ENCODE peak calls at places on chromosomes 13 and 19, in four cellular contexts. One of them, this sample, is unnamed.

GRCh38 chr13:97256343-97256783 is 34.2 kb downstream of the MBNL2 start:
- DNase-seq in GM04503: peak; percentile 78
- DNase-seq in neural crest cell: no peak
- DNase-seq in PC-3: peak; percentile 88
- DNase-seq in this sample: no peak

GRCh38 chr19:695350-695949 is at the start of gene PRSS57:
- DNase-seq in PC-3: no peak
- DNase-seq in neural crest cell: no peak
- DNase-seq in GM04503: no peak
- DNase-seq in this sample: no peak

GRCh38 chr19:2721570-2722540 is 683 bp upstream of the DIRAS1 start:
- DNase-seq in PC-3: no peak
- DNase-seq in neural crest cell: no peak
- DNase-seq in GM04503: no peak
- DNase-seq in this sample: no peak

GRCh38 chr13:110045202-110045601 is 258.8 kb upstream of the IRS2 start:
- DNase-seq in neural crest cell: no peak
- DNase-seq in GM04503: no peak
- DNase-seq in PC-3: no peak
- DNase-seq in this sample: no peak

GRCh38 chr13:60753641-60754040 is 356.6 kb downstream of the TDRD3 start:
- DNase-seq in GM04503: no peak
- DNase-seq in neural crest cell: no peak
- DNase-seq in PC-3: no peak
- DNase-seq in this sample: no peak

GRCh38 chr13:80171096-80171495 is 169.8 kb downstream of the SPRY2 start:
- DNase-seq in GM04503: no peak
- DNase-seq in PC-3: no peak
- DNase-seq in neural crest cell: no peak
- DNase-seq in this sample: no peak

GRCh38 chr13:105334211-105334610 is 1201.3 kb downstream of the EFNB2 start:
- DNase-seq in GM04503: no peak
- DNase-seq in neural crest cell: no peak
- DNase-seq in PC-3: no peak
- DNase-seq in this sample: no peak

GRCh38 chr13:76019421-76020044 is 383.4 kb downstream of the LMO7 start:
- DNase-seq in PC-3: peak; percentile 88
- DNase-seq in neural crest cell: peak; percentile 49
- DNase-seq in GM04503: no peak
- DNase-seq in this sample: no peak

GRCh38 chr19:47230122-47230920 is 678 bp downstream of the BBC3 start:
- DNase-seq in GM04503: no peak
- DNase-seq in neural crest cell: peak; percentile 67
- DNase-seq in PC-3: no peak
- DNase-seq in this sample: peak; percentile 62

GRCh38 chr13:46097015-46097414 is 7.8 kb downstream of the CPB2 start:
- DNase-seq in neural crest cell: no peak
- DNase-seq in PC-3: peak; percentile 12
- DNase-seq in GM04503: no peak
- DNase-seq in this sample: no peak

GRCh38 chr13:42820450-42820849 is 39.1 kb downstream of the FAM216B start:
- DNase-seq in GM04503: no peak
- DNase-seq in PC-3: no peak
- DNase-seq in neural crest cell: no peak
- DNase-seq in this sample: no peak

GRCh38 chr13:31807090-31807541 is 67.8 kb downstream of the RXFP2 start:
- DNase-seq in neural crest cell: no peak
- DNase-seq in GM04503: peak; percentile 14
- DNase-seq in PC-3: no peak
- DNase-seq in this sample: no peak

GRCh38 chr13:29292045-29292444 is 303.4 kb downstream of the SLC7A1 start:
- DNase-seq in GM04503: no peak
- DNase-seq in neural crest cell: no peak
- DNase-seq in PC-3: no peak
- DNase-seq in this sample: no peak

GRCh38 chr13:32472194-32472621 is 44.3 kb upstream of the N4BP2L1 start:
- DNase-seq in PC-3: no peak
- DNase-seq in GM04503: no peak
- DNase-seq in neural crest cell: no peak
- DNase-seq in this sample: no peak

GRCh38 chr19:40219721-40220276 is 1.6 kb upstream of the TTC9B start:
- DNase-seq in neural crest cell: no peak
- DNase-seq in PC-3: peak; percentile 76
- DNase-seq in GM04503: peak; percentile 11
- DNase-seq in this sample: peak; percentile 35

GRCh38 chr19:7610491-7611240 is 15.0 kb downstream of the CAMSAP3 start:
- DNase-seq in neural crest cell: no peak
- DNase-seq in GM04503: no peak
- DNase-seq in PC-3: no peak
- DNase-seq in this sample: no peak

GRCh38 chr13:29785978-29786377 is 64.4 kb downstream of the UBL3 start:
- DNase-seq in neural crest cell: no peak
- DNase-seq in GM04503: no peak
- DNase-seq in PC-3: no peak
- DNase-seq in this sample: no peak

GRCh38 chr19:37936166-37936565 is 29.2 kb downstream of the SIPA1L3 start:
- DNase-seq in neural crest cell: no peak
- DNase-seq in PC-3: no peak
- DNase-seq in GM04503: no peak
- DNase-seq in this sample: peak; percentile 86

This sample was measured in mucosa of gallbladder.